ENCODE peak calls at places on chromosomes 5 and 9, in eight cellular contexts. A, R, C, S, O, W, N and Z are unnamed samples.

GRCh38 chr5:463952-464351 is 21.0 kb downstream of the EXOC3 start:
- DNase-seq in C (no peak), W (no peak), A (peak), S (no peak), N (no peak), O (no peak), R (peak), Z (peak)

GRCh38 chr9:69931340-69931739 is 110.7 kb downstream of the CFAP95 start:
- DNase-seq in N (no peak), W (no peak), C (no peak), R (no peak), S (no peak), A (no peak), O (no peak), Z (no peak)

GRCh38 chr9:137411670-137412380 is 11.1 kb downstream of the EXD3 start:
- DNase-seq in R (no peak), S (peak), O (peak), W (peak), A (no peak), C (peak), N (peak), Z (no peak)

GRCh38 chr5:73780297-73781080 is 154.5 kb downstream of the ARHGEF28 start:
- DNase-seq in S (peak), A (no peak), W (no peak), R (no peak), C (no peak), O (no peak), N (no peak), Z (no peak)

GRCh38 chr5:148433826-148434225 is 50.1 kb downstream of the FBXO38 start:
- DNase-seq in O (no peak), N (no peak), A (no peak), C (no peak), W (no peak), S (no peak), R (no peak), Z (no peak)

GRCh38 chr9:137402752-137403151 is 20.2 kb downstream of the EXD3 start:
- DNase-seq in R (no peak), C (no peak), S (no peak), N (no peak), A (no peak), O (no peak), W (no peak), Z (no peak)

GRCh38 chr5:106454651-106455415 is 1215.9 kb downstream of the EFNA5 start:
- DNase-seq in A (no peak), R (no peak), S (no peak), W (peak), N (peak), C (no peak), O (no peak), Z (no peak)

GRCh38 chr9:69932901-69933300 is 110.7 kb upstream of the MAMDC2 start:
- DNase-seq in R (no peak), C (no peak), W (no peak), O (no peak), A (no peak), N (no peak), S (no peak), Z (no peak)

GRCh38 chr5:151151793-151152192 is 5.8 kb downstream of the ANXA6 start:
- DNase-seq in A (no peak), N (peak), R (no peak), C (no peak), W (no peak), O (no peak), S (no peak), Z (no peak)

GRCh38 chr9:8095531-8096223 is 296.1 kb upstream of the DMAC1 start:
- DNase-seq in A (no peak), S (no peak), N (no peak), W (no peak), C (no peak), O (no peak), R (no peak), Z (no peak)

GRCh38 chr5:176823076-176823481 is 12.7 kb downstream of the UNC5A start:
- DNase-seq in O (no peak), N (no peak), C (no peak), S (no peak), R (peak), W (no peak), A (no peak), Z (peak)

GRCh38 chr5:96408276-96408777 is 24.7 kb downstream of the PCSK1 start:
- DNase-seq in R (no peak), W (peak), N (peak), A (no peak), C (no peak), S (no peak), O (no peak), Z (no peak)

GRCh38 chr5:90747693-90748092 is 189.1 kb downstream of the ADGRV1 start:
- DNase-seq in A (no peak), W (no peak), C (no peak), S (no peak), N (no peak), R (no peak), O (no peak), Z (no peak)

GRCh38 chr5:55544341-55544740 is 9.6 kb upstream of the PLPP1 start:
- DNase-seq in C (no peak), W (no peak), O (no peak), N (no peak), A (no peak), R (no peak), S (no peak), Z (no peak)

GRCh38 chr5:33235824-33236223 is 204.9 kb upstream of the TARS1 start:
- DNase-seq in N (no peak), S (no peak), R (no peak), W (no peak), A (no peak), O (no peak), C (no peak), Z (no peak)

GRCh38 chr5:61001647-61002046 is 56.6 kb downstream of the NDUFAF2 start:
- DNase-seq in S (no peak), N (no peak), C (no peak), A (no peak), R (no peak), O (no peak), W (no peak), Z (no peak)

GRCh38 chr5:61299254-61299653 is 32.8 kb upstream of the ZSWIM6 start:
- DNase-seq in C (no peak), W (no peak), A (no peak), N (peak), O (no peak), R (no peak), S (no peak), Z (no peak)

GRCh38 chr9:6014668-6015270 is 655 bp downstream of the RANBP6 start:
- DNase-seq in C (no peak), A (no peak), O (no peak), N (peak), S (no peak), W (peak), R (no peak), Z (no peak)

GRCh38 chr9:136023401-136024225 is 62.4 kb upstream of the UBAC1 start:
- DNase-seq in A (no peak), O (peak), W (peak), R (no peak), S (peak), C (peak), N (peak), Z (no peak)

GRCh38 chr5:126909856-126910255 is 120.5 kb downstream of the MARCHF3 start:
- DNase-seq in C (no peak), N (no peak), O (no peak), W (no peak), S (no peak), R (no peak), A (no peak), Z (no peak)

GRCh38 chr5:59729820-59730219 is 163.7 kb downstream of the PDE4D start:
- DNase-seq in N (no peak), A (no peak), S (no peak), O (no peak), C (no peak), W (no peak), R (no peak), Z (no peak)

GRCh38 chr5:40734986-40735385 is 20.8 kb downstream of the TTC33 start:
- DNase-seq in S (no peak), C (no peak), W (peak), R (no peak), O (no peak), N (no peak), A (no peak), Z (no peak)

GRCh38 chr5:59236448-59236847 is 653.6 kb downstream of the RAB3C start:
- DNase-seq in S (no peak), C (no peak), W (peak), R (no peak), A (no peak), O (no peak), N (no peak), Z (no peak)

GRCh38 chr9:103397868-103398600 is 402.9 kb downstream of the CYLC2 start:
- DNase-seq in R (peak), A (no peak), C (no peak), W (peak), O (no peak), S (peak), N (no peak), Z (peak)

GRCh38 chr9:89525673-89526374 is 27.9 kb upstream of the SEMA4D start:
- DNase-seq in A (no peak), N (no peak), W (no peak), S (no peak), C (no peak), R (no peak), O (no peak), Z (no peak)

GRCh38 chr5:132449060-132449459 is 41.5 kb downstream of the IRF1 start:
- DNase-seq in A (no peak), R (no peak), W (no peak), S (no peak), O (no peak), N (no peak), C (no peak), Z (no peak)

GRCh38 chr5:167713186-167713585 is 578.3 kb upstream of the WWC1 start:
- DNase-seq in O (no peak), R (no peak), C (no peak), S (no peak), N (no peak), W (no peak), A (no peak), Z (no peak)

GRCh38 chr9:98991981-98992884 is 48.5 kb downstream of the COL15A1 start:
- DNase-seq in A (no peak), W (no peak), R (no peak), O (no peak), S (no peak), N (no peak), C (no peak), Z (no peak)

GRCh38 chr5:137734962-137735530 is 843 bp downstream of the KLHL3 start:
- DNase-seq in S (peak), O (peak), W (peak), N (peak), A (no peak), C (no peak), R (no peak), Z (peak)

GRCh38 chr5:78799254-78800017 is 150.9 kb upstream of the LHFPL2 start:
- DNase-seq in O (no peak), A (no peak), N (peak), W (peak), S (no peak), R (no peak), C (no peak), Z (no peak)

GRCh38 chr9:131590907-131591844 is 45.9 kb downstream of the PRRT1B start:
- DNase-seq in R (peak), N (peak), A (peak), W (peak), C (peak), O (peak), S (peak), Z (peak)

GRCh38 chr9:20831028-20831427 is 147.0 kb downstream of the FOCAD start:
- DNase-seq in C (no peak), A (no peak), S (no peak), R (no peak), N (no peak), O (no peak), W (no peak), Z (no peak)

GRCh38 chr9:126719677-126720435 is 85.0 kb upstream of the ZBTB43 start:
- DNase-seq in A (peak), N (peak), O (no peak), W (peak), S (peak), C (peak), R (peak), Z (no peak)

GRCh38 chr9:130445268-130445983 is 665 bp downstream of the ASS1 start:
- DNase-seq in C (no peak), W (no peak), O (peak), A (no peak), S (peak), R (no peak), N (peak), Z (no peak)

GRCh38 chr5:124060413-124061095 is 548.6 kb downstream of the CSNK1G3 start:
- DNase-seq in W (no peak), C (no peak), N (no peak), O (no peak), R (no peak), S (no peak), A (no peak), Z (no peak)

GRCh38 chr5:74384851-74385250 is 255.7 kb downstream of the ENC1 start:
- DNase-seq in R (no peak), O (no peak), S (no peak), W (no peak), C (no peak), A (no peak), N (peak), Z (no peak)

GRCh38 chr5:77400645-77401044 is 91.5 kb downstream of the WDR41 start:
- DNase-seq in N (no peak), S (no peak), A (no peak), O (no peak), W (no peak), R (no peak), C (no peak), Z (no peak)

DNA sequence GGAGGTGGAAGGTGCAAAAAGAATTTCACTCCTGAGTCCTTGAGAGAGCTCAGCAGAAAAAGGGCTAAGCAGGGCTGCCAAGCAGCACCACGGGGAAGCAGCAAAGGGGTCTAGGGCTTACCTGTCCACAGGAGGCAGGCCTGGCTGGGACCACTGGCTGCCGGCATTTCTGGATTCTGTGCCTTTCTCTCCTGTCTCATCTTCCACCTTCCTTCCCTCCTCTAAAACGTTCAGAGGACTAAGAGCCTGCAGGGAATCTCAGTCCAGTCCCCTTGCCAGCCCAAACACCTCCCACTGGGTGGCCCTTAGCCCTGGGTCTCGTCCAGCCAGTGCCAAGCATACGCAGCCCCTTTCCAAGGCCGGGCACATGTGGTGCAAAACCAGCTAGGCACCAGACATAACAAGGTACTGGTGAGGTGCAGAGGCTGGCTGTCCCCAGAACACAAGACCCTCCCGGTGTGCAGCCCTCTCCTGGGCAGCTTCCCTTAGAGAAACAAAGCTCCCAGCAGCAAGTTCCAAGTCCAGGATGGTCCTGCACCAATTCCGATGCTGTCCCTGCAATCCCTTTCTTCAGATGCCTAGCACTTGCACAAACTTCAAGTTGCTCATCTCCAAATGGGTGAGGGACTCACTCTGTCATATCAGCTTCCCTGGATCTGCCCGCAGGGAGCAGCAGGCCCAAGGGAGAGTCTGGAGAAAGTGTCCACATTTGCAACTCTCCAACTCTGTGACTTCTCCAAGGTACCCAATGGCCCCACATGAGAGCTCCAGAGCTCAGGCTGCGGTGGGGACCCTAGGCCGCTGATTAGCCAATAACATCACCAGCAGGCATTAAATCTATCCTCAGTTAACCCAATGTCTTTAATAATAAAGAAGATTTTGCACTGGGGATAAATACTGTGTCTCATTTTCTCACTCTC is 126.3 kb downstream of the C5orf15 start:
- DNase-seq in N (no peak), R (no peak), C (no peak), S (no peak), O (no peak), W (no peak), A (no peak), Z (no peak)
- H3K27ac ChIP-seq in N (no peak), R (no peak), C (no peak), S (no peak), O (no peak), W (no peak), A (no peak), Z (no peak)

GRCh38 chr9:35079041-35079425 is 709 bp downstream of the FANCG start:
- DNase-seq in C (no peak), W (no peak), O (no peak), A (no peak), N (no peak), S (no peak), R (no peak), Z (no peak)
- H3K27ac ChIP-seq in C (peak), W (no peak), O (no peak), A (peak), N (peak), S (peak), R (peak), Z (no peak)

DNA sequence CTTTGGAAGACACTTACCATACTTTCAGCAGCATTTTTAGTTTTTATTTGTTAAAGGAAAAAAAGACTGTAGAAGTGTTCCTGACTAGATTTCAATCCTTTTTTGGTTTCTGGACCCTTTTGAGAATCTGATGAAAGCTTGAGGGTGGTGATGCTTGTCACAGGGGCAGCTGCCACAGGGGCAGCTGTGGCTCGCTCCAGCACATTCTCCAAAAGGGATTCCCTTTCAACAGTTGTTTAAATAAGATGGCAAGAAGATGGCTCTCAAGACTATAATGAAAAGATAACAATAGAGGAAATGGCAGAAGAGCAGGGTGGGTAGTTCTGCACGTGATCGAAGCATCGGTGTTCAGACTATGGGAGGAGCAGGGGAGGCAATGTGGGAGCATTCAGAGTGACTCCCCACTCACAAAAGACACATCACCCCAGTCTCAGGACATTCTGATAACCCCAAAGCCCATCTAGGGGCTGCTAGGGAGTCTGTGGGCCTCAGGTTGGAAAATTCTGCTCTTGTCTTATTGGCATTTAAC is 46.5 kb upstream of the TNFAIP8 start:
- DNase-seq in A (no peak), C (no peak), S (no peak), W (no peak), O (no peak), R (no peak), N (no peak), Z (no peak)
- H3K27ac ChIP-seq in A (peak), C (peak), S (no peak), W (no peak), O (no peak), R (peak), N (no peak), Z (no peak)

GRCh38 chr5:141853895-141854626 is 24.1 kb downstream of the PCDH1 start:
- DNase-seq in N (no peak), A (no peak), O (no peak), S (no peak), W (no peak), C (no peak), R (no peak), Z (no peak)
- H3K27ac ChIP-seq in N (no peak), A (no peak), O (no peak), S (no peak), W (no peak), C (no peak), R (no peak), Z (no peak)

GRCh38 chr5:114665551-114665950 is 303.7 kb downstream of the KCNN2 start:
- DNase-seq in R (no peak), O (no peak), N (no peak), C (no peak), W (no peak), S (no peak), A (no peak), Z (no peak)
- H3K27ac ChIP-seq in R (no peak), O (no peak), N (no peak), C (no peak), W (no peak), S (no peak), A (no peak), Z (no peak)

DNA sequence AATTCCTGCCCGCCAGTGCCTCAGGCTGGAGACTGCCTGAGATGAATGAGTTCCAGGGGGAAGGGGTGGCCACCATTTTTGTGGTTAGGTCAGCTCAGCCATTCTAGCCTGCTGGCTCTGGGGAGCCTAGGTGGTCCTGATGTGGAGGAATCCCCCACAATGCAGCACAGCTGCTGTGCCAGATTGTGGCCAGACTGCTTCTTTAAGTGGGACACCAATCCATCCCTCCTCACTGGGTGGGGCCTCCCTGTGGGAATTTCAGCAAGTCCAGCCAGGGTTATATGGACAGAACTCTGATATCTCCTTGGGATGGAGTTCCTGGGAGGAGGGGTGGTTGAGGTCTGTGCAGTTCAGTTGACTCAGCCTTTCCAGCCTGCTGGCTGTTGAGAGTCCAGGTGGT is 51.2 kb upstream of the DAP start:
- DNase-seq in N (no peak), A (no peak), R (no peak), W (no peak), O (no peak), C (no peak), S (no peak), Z (no peak)
- H3K27ac ChIP-seq in N (no peak), A (no peak), R (no peak), W (no peak), O (no peak), C (no peak), S (no peak), Z (no peak)